ENCODE peak calls at places on chromosomes 13 and 19, in eight cellular contexts. A is posterior cingulate gyrus; O is activated B cell treated with CpG ODN at 0.5 μM for 24 hours; C is IMR-90; U is cardiac septum; L is cerebellar cortex; R is frontal cortex; Z is stimulated activated naive B cell treated with anti-CD40 and anti-IgM and Interleukin-4, amounts not matched to agents 10 μg/mL and 1 μg/mL and 100 μg/mL, for 72 hours. Q is an unnamed sample.

GRCh38 chr13:99992912-99993311 is 11.3 kb downstream of the ZIC2 start:
- DNase-seq in A (no peak), O (no peak), C (no peak), U (no peak), L (peak), R (no peak), Z (no peak), Q (no peak)

GRCh38 chr19:42293539-42293938 is 8.4 kb upstream of the PRR19 start:
- DNase-seq in A (no peak), O (no peak), C (no peak), U (no peak), L (peak), R (no peak), Z (no peak), Q (no peak)

GRCh38 chr19:53290758-53291549 is 23.4 kb upstream of the VN1R4 start:
- DNase-seq in A (no peak), O (no peak), C (no peak), U (no peak), L (no peak), R (no peak), Z (no peak), Q (no peak)

GRCh38 chr13:20188649-20189553 is 3.8 kb downstream of the GJB2 start:
- DNase-seq in A (no peak), O (no peak), C (no peak), U (no peak), L (no peak), R (no peak), Z (no peak), Q (no peak)

GRCh38 chr19:52993342-52994178 is 20.2 kb upstream of the ERVV-1 start:
- DNase-seq in A (peak), O (peak), C (peak), U (peak), L (peak), R (peak), Z (peak), Q (peak)

GRCh38 chr13:29162638-29163037 is 342.5 kb downstream of the MTUS2 start:
- DNase-seq in A (peak), O (no peak), C (no peak), U (no peak), L (no peak), R (peak), Z (no peak), Q (peak)

GRCh38 chr19:9032136-9032626 is 22.0 kb upstream of the MUC16 start:
- DNase-seq in A (no peak), O (no peak), C (no peak), U (no peak), L (no peak), R (no peak), Z (no peak), Q (no peak)

GRCh38 chr19:16199275-16199932 is 1.7 kb downstream of the AP1M1 start:
- DNase-seq in A (no peak), O (no peak), C (no peak), U (no peak), L (no peak), R (no peak), Z (no peak), Q (no peak)

GRCh38 chr19:47996230-47996727 is 1.8 kb downstream of the ELSPBP1 start:
- DNase-seq in A (no peak), O (no peak), C (no peak), U (no peak), L (no peak), R (no peak), Z (no peak), Q (no peak)

GRCh38 chr13:44755872-44756271 is 179.7 kb upstream of the TSC22D1 start:
- DNase-seq in A (no peak), O (no peak), C (peak), U (no peak), L (no peak), R (no peak), Z (no peak), Q (no peak)

GRCh38 chr19:33366917-33367316 is 6.6 kb upstream of the CEBPG start:
- DNase-seq in A (no peak), O (no peak), C (no peak), U (no peak), L (no peak), R (no peak), Z (no peak), Q (no peak)

GRCh38 chr19:13842294-13843103 is 34.4 kb upstream of the NANOS3 start:
- DNase-seq in A (no peak), O (peak), C (peak), U (peak), L (peak), R (peak), Z (peak), Q (peak)

GRCh38 chr19:3275068-3275582 is 50.7 kb downstream of the CELF5 start:
- DNase-seq in A (peak), O (peak), C (no peak), U (no peak), L (peak), R (no peak), Z (peak), Q (no peak)

GRCh38 chr19:12938536-12939291 is at the start of gene CALR:
- DNase-seq in A (no peak), O (no peak), C (no peak), U (no peak), L (no peak), R (no peak), Z (no peak), Q (peak)

GRCh38 chr19:13152854-13153626 is 2.8 kb downstream of the IER2 start:
- DNase-seq in A (peak), O (peak), C (peak), U (peak), L (peak), R (peak), Z (peak), Q (peak)

GRCh38 chr19:55383789-55384575 is at the start of gene TMEM238:
- DNase-seq in A (peak), O (peak), C (peak), U (peak), L (no peak), R (peak), Z (no peak), Q (peak)

GRCh38 chr13:29140277-29140676 is 320.1 kb downstream of the MTUS2 start:
- DNase-seq in A (no peak), O (no peak), C (no peak), U (no peak), L (peak), R (no peak), Z (no peak), Q (peak)

GRCh38 chr19:9883231-9883758 is 48.2 kb downstream of the PIN1 start:
- DNase-seq in A (peak), O (no peak), C (no peak), U (no peak), L (peak), R (no peak), Z (no peak), Q (no peak)

GRCh38 chr13:113765241-113765910 is 6.3 kb downstream of the TMEM255B start:
- DNase-seq in A (no peak), O (no peak), C (no peak), U (no peak), L (no peak), R (no peak), Z (no peak), Q (no peak)

GRCh38 chr13:19618925-19619324 is 14.5 kb upstream of the MPHOSPH8 start:
- DNase-seq in A (no peak), O (no peak), C (peak), U (no peak), L (peak), R (no peak), Z (no peak), Q (peak)

GRCh38 chr13:59391696-59392095 is 772.0 kb downstream of the DIAPH3 start:
- DNase-seq in A (no peak), O (no peak), C (peak), U (no peak), L (peak), R (peak), Z (peak), Q (peak)

GRCh38 chr13:51380269-51380668 is 40.8 kb downstream of the SERPINE3 start:
- DNase-seq in A (no peak), O (no peak), C (peak), U (no peak), L (no peak), R (no peak), Z (no peak), Q (no peak)

GRCh38 chr19:13267889-13268288 is 117.7 kb downstream of the IER2 start:
- DNase-seq in A (no peak), O (no peak), C (peak), U (no peak), L (no peak), R (no peak), Z (no peak), Q (no peak)

GRCh38 chr13:110950819-110951570 is 36.1 kb upstream of the ANKRD10 start:
- DNase-seq in A (no peak), O (no peak), C (no peak), U (no peak), L (no peak), R (no peak), Z (no peak), Q (no peak)

GRCh38 chr13:108494991-108495661 is 134.3 kb upstream of the MYO16 start:
- DNase-seq in A (no peak), O (no peak), C (no peak), U (no peak), L (no peak), R (no peak), Z (no peak), Q (no peak)

GRCh38 chr19:16822648-16823047 is 6.5 kb upstream of the SIN3B start:
- DNase-seq in A (no peak), O (no peak), C (no peak), U (no peak), L (no peak), R (no peak), Z (no peak), Q (peak)

GRCh38 chr19:14582894-14583340 is at the start of gene CLEC17A:
- DNase-seq in A (no peak), O (peak), C (no peak), U (no peak), L (no peak), R (no peak), Z (peak), Q (no peak)

GRCh38 chr13:24281188-24282008 is 28.0 kb upstream of the C1QTNF9 start:
- DNase-seq in A (no peak), O (no peak), C (no peak), U (peak), L (no peak), R (no peak), Z (no peak), Q (no peak)

GRCh38 chr19:5863030-5863665 is 7.2 kb downstream of the FUT5 start:
- DNase-seq in A (no peak), O (no peak), C (no peak), U (no peak), L (no peak), R (no peak), Z (no peak), Q (no peak)

GRCh38 chr13:46743191-46743590 is 53.8 kb downstream of the ESD start:
- DNase-seq in A (no peak), O (no peak), C (peak), U (no peak), L (no peak), R (no peak), Z (no peak), Q (peak)

GRCh38 chr13:32212420-32212819 is 102.7 kb downstream of the ZAR1L start:
- DNase-seq in A (no peak), O (no peak), C (peak), U (no peak), L (no peak), R (no peak), Z (no peak), Q (no peak)

GRCh38 chr19:30564551-30565011 is 192.4 kb downstream of the ZNF536 start:
- DNase-seq in A (peak), O (no peak), C (no peak), U (peak), L (no peak), R (peak), Z (no peak), Q (no peak)